ENCODE peak calls at places on chromosome 19, in four cellular contexts. One of them, this sample, is unnamed.

GRCh38 chr19:7870571-7871279 is 3.5 kb downstream of the PRR36 start:
- DNase-seq in CD4-positive, alpha-beta T cell: no peak
- DNase-seq in NCI-H774: peak; percentile 72
- DNase-seq in HEK293T: peak; percentile 72
- DNase-seq in this sample: peak; percentile 45

GRCh38 chr19:54462713-54463530 is 656 bp downstream of the LENG9 start:
- DNase-seq in CD4-positive, alpha-beta T cell: peak; percentile 43
- DNase-seq in NCI-H774: peak; percentile 42
- DNase-seq in HEK293T: no peak
- DNase-seq in this sample: peak; percentile 72

GRCh38 chr19:4730740-4731171 is 7.1 kb upstream of the DPP9 start:
- DNase-seq in CD4-positive, alpha-beta T cell: peak; percentile 50
- DNase-seq in NCI-H774: no peak
- DNase-seq in HEK293T: peak; percentile 47
- DNase-seq in this sample: peak; percentile 61

GRCh38 chr19:28889941-28890645 is 322.9 kb downstream of the UQCRFS1 start:
- DNase-seq in CD4-positive, alpha-beta T cell: no peak
- DNase-seq in NCI-H774: no peak
- DNase-seq in HEK293T: no peak
- DNase-seq in this sample: no peak

GRCh38 chr19:1189419-1189818 is 15.4 kb upstream of the SBNO2 start:
- DNase-seq in CD4-positive, alpha-beta T cell: peak; percentile 45
- DNase-seq in NCI-H774: no peak
- DNase-seq in HEK293T: no peak
- DNase-seq in this sample: no peak

GRCh38 chr19:33998739-33999345 is 173.5 kb upstream of the LSM14A start:
- DNase-seq in CD4-positive, alpha-beta T cell: no peak
- DNase-seq in NCI-H774: no peak
- DNase-seq in HEK293T: no peak
- DNase-seq in this sample: no peak

GRCh38 chr19:55173717-55174409 is 6.2 kb downstream of the SYT5 start:
- DNase-seq in CD4-positive, alpha-beta T cell: no peak
- DNase-seq in NCI-H774: peak; percentile 74
- DNase-seq in HEK293T: peak; percentile 83
- DNase-seq in this sample: no peak

GRCh38 chr19:1884719-1885334 is 469 bp downstream of the ABHD17A start:
- DNase-seq in CD4-positive, alpha-beta T cell: no peak
- DNase-seq in NCI-H774: no peak
- DNase-seq in HEK293T: no peak
- DNase-seq in this sample: no peak

GRCh38 chr19:15332311-15332996 is at the start of gene BRD4:
- DNase-seq in CD4-positive, alpha-beta T cell: peak; percentile 67
- DNase-seq in NCI-H774: peak; percentile 65
- DNase-seq in HEK293T: peak; percentile 89
- DNase-seq in this sample: peak; percentile 79

GRCh38 chr19:54882758-54883157 is 8.7 kb downstream of the FCAR start:
- DNase-seq in CD4-positive, alpha-beta T cell: no peak
- DNase-seq in NCI-H774: no peak
- DNase-seq in HEK293T: no peak
- DNase-seq in this sample: no peak

GRCh38 chr19:5118026-5118425 is 149.1 kb downstream of the KDM4B start:
- DNase-seq in CD4-positive, alpha-beta T cell: no peak
- DNase-seq in NCI-H774: no peak
- DNase-seq in HEK293T: no peak
- DNase-seq in this sample: no peak

GRCh38 chr19:47284324-47284899 is 9.7 kb downstream of the INAFM1 start:
- DNase-seq in CD4-positive, alpha-beta T cell: peak; percentile 53
- DNase-seq in NCI-H774: peak; percentile 7
- DNase-seq in HEK293T: peak; percentile 45
- DNase-seq in this sample: peak; percentile 40

GRCh38 chr19:1672038-1672768 is 19.8 kb upstream of the TCF3 start:
- DNase-seq in CD4-positive, alpha-beta T cell: peak; percentile 43
- DNase-seq in NCI-H774: no peak
- DNase-seq in HEK293T: peak; percentile 69
- DNase-seq in this sample: peak; percentile 55

GRCh38 chr19:42285546-42285945 is 16.4 kb upstream of the PRR19 start:
- DNase-seq in CD4-positive, alpha-beta T cell: no peak
- DNase-seq in NCI-H774: no peak
- DNase-seq in HEK293T: no peak
- DNase-seq in this sample: no peak

GRCh38 chr19:3467437-3468198 is 12.7 kb downstream of the SMIM24 start:
- DNase-seq in CD4-positive, alpha-beta T cell: no peak
- DNase-seq in NCI-H774: no peak
- DNase-seq in HEK293T: no peak
- DNase-seq in this sample: no peak

GRCh38 chr19:10762656-10763055 is 44.8 kb downstream of the DNM2 start:
- DNase-seq in CD4-positive, alpha-beta T cell: no peak
- DNase-seq in NCI-H774: no peak
- DNase-seq in HEK293T: no peak
- DNase-seq in this sample: no peak

GRCh38 chr19:48784527-48784926 is 26.3 kb downstream of the BCAT2 start:
- DNase-seq in CD4-positive, alpha-beta T cell: no peak
- DNase-seq in NCI-H774: peak; percentile 34
- DNase-seq in HEK293T: no peak
- DNase-seq in this sample: no peak

GRCh38 chr19:19546751-19547162 is 8.7 kb downstream of the CILP2 start:
- DNase-seq in CD4-positive, alpha-beta T cell: no peak
- DNase-seq in NCI-H774: no peak
- DNase-seq in HEK293T: no peak
- DNase-seq in this sample: no peak

GRCh38 chr19:19860756-19861390 is 4.8 kb upstream of the ZNF253 start:
- DNase-seq in CD4-positive, alpha-beta T cell: peak; percentile 39
- DNase-seq in NCI-H774: no peak
- DNase-seq in HEK293T: no peak
- DNase-seq in this sample: peak; percentile 54

GRCh38 chr19:12703056-12703455 is 6.6 kb upstream of the FBXW9 start:
- DNase-seq in CD4-positive, alpha-beta T cell: no peak
- DNase-seq in NCI-H774: no peak
- DNase-seq in HEK293T: peak; percentile 70
- DNase-seq in this sample: peak; percentile 38

GRCh38 chr19:15213715-15214381 is 13.1 kb upstream of the NOTCH3 start:
- DNase-seq in CD4-positive, alpha-beta T cell: no peak
- DNase-seq in NCI-H774: no peak
- DNase-seq in HEK293T: no peak
- DNase-seq in this sample: no peak

GRCh38 chr19:46668662-46669061 is 7.7 kb upstream of the DACT3 start:
- DNase-seq in CD4-positive, alpha-beta T cell: no peak
- DNase-seq in NCI-H774: no peak
- DNase-seq in HEK293T: no peak
- DNase-seq in this sample: no peak

GRCh38 chr19:45402469-45403070 is 2.3 kb downstream of the PPP1R13L start:
- DNase-seq in CD4-positive, alpha-beta T cell: no peak
- DNase-seq in NCI-H774: no peak
- DNase-seq in HEK293T: peak; percentile 78
- DNase-seq in this sample: peak; percentile 24

GRCh38 chr19:57171551-57172081 is 4.3 kb upstream of the DUXA start:
- DNase-seq in CD4-positive, alpha-beta T cell: no peak
- DNase-seq in NCI-H774: peak; percentile 5
- DNase-seq in HEK293T: peak; percentile 54
- DNase-seq in this sample: no peak

GRCh38 chr19:3873151-3873550 is 4.3 kb upstream of the ZFR2 start:
- DNase-seq in CD4-positive, alpha-beta T cell: no peak
- DNase-seq in NCI-H774: no peak
- DNase-seq in HEK293T: no peak
- DNase-seq in this sample: no peak

GRCh38 chr19:48836089-48837017 is at the start of gene HSD17B14:
- DNase-seq in CD4-positive, alpha-beta T cell: no peak
- DNase-seq in NCI-H774: peak; percentile 16
- DNase-seq in HEK293T: no peak
- DNase-seq in this sample: no peak

GRCh38 chr19:58055483-58055874 is 3.6 kb upstream of the ZNF135 start:
- DNase-seq in CD4-positive, alpha-beta T cell: no peak
- DNase-seq in NCI-H774: no peak
- DNase-seq in HEK293T: no peak
- DNase-seq in this sample: no peak

This sample was measured in CD4-positive, CD25-positive, alpha-beta regulatory T cell.